ENCODE peak calls at places on chromosomes 5 and 9, in four cellular contexts. T is PC-9, V is upper lobe of right lung, Q is glutamatergic neuron. N is an unnamed sample.

GRCh38 chr9:16032799-16033198 is 480.0 kb downstream of the CCDC171 start:
- DNase-seq in T (no peak), V (no peak), Q (no peak), N (no peak)

GRCh38 chr5:141958773-141959172 is 771 bp upstream of the PCDH12 start:
- DNase-seq in T (peak), V (no peak), Q (no peak), N (no peak)

GRCh38 chr9:128422783-128423150 is 2.1 kb downstream of the CERCAM start:
- DNase-seq in T (no peak), V (no peak), Q (no peak), N (no peak)

GRCh38 chr5:62340392-62340791 is 34.4 kb downstream of the KIF2A start:
- DNase-seq in T (no peak), V (no peak), Q (no peak), N (no peak)

GRCh38 chr9:114174876-114175771 is 19.8 kb downstream of the COL27A1 start:
- DNase-seq in T (no peak), V (no peak), Q (no peak), N (peak)

GRCh38 chr5:142823176-142823575 is 53.0 kb downstream of the ARHGAP26 start:
- DNase-seq in T (no peak), V (no peak), Q (no peak), N (no peak)

GRCh38 chr5:173234129-173234793 is 745 bp downstream of the NKX2-5 start:
- DNase-seq in T (no peak), V (no peak), Q (no peak), N (peak)

GRCh38 chr5:153463806-153464205 is 26.7 kb upstream of the GRIA1 start:
- DNase-seq in T (no peak), V (no peak), Q (no peak), N (no peak)

GRCh38 chr5:127564002-127564769 is 46.7 kb downstream of the PRRC1 start:
- DNase-seq in T (peak), V (no peak), Q (no peak), N (no peak)

GRCh38 chr5:150178262-150178661 is 11.6 kb upstream of the SLC6A7 start:
- DNase-seq in T (no peak), V (no peak), Q (no peak), N (no peak)

GRCh38 chr5:27083763-27084420 is 45.5 kb upstream of the CDH9 start:
- DNase-seq in T (no peak), V (no peak), Q (no peak), N (no peak)

GRCh38 chr5:135600971-135601381 is 22.2 kb upstream of the CXCL14 start:
- DNase-seq in T (no peak), V (no peak), Q (no peak), N (no peak)

GRCh38 chr5:59923465-59923864 is 29.9 kb upstream of the PDE4D start:
- DNase-seq in T (no peak), V (no peak), Q (no peak), N (no peak)

GRCh38 chr9:20384642-20385041 is 237.7 kb downstream of the MLLT3 start:
- DNase-seq in T (no peak), V (no peak), Q (no peak), N (no peak)

GRCh38 chr5:121171834-121172233 is 679.8 kb upstream of the FTMT start:
- DNase-seq in T (no peak), V (no peak), Q (no peak), N (no peak)

GRCh38 chr9:137453643-137454081 is 5.5 kb downstream of the NSMF start:
- DNase-seq in T (no peak), V (peak), Q (peak), N (peak)

GRCh38 chr5:96528262-96528661 is 95.2 kb upstream of the PCSK1 start:
- DNase-seq in T (no peak), V (no peak), Q (no peak), N (no peak)

GRCh38 chr9:137128158-137129088 is 10.5 kb upstream of the GRIN1 start:
- DNase-seq in T (no peak), V (no peak), Q (no peak), N (no peak)

GRCh38 chr5:34043099-34043876 is at the start of gene C1QTNF3:
- DNase-seq in T (no peak), V (no peak), Q (no peak), N (no peak)

GRCh38 chr5:172954751-172955159 is 4.5 kb upstream of the RPL26L1 start:
- DNase-seq in T (no peak), V (no peak), Q (no peak), N (no peak)

GRCh38 chr5:59124983-59125960 is 542.4 kb downstream of the RAB3C start:
- DNase-seq in T (no peak), V (no peak), Q (peak), N (no peak)

GRCh38 chr9:80560976-80561375 is 989.2 kb downstream of the TLE4 start:
- DNase-seq in T (no peak), V (no peak), Q (no peak), N (no peak)

GRCh38 chr5:35237580-35238376 is 7.5 kb upstream of the PRLR start:
- DNase-seq in T (no peak), V (no peak), Q (no peak), N (no peak)

GRCh38 chr5:34698109-34698419 is 41.9 kb downstream of the RAI14 start:
- DNase-seq in T (no peak), V (no peak), Q (no peak), N (no peak)

GRCh38 chr5:133404724-133405123 is 207.6 kb downstream of the FSTL4 start:
- DNase-seq in T (no peak), V (no peak), Q (no peak), N (no peak)

GRCh38 chr9:115437418-115437817 is 319.5 kb upstream of the TNC start:
- DNase-seq in T (no peak), V (no peak), Q (no peak), N (no peak)

GRCh38 chr5:53073349-53073748 is 36.2 kb downstream of the MOCS2 start:
- DNase-seq in T (no peak), V (no peak), Q (no peak), N (no peak)

GRCh38 chr5:178309271-178310008 is 76.8 kb upstream of the PHYKPL start:
- DNase-seq in T (no peak), V (peak), Q (peak), N (peak)

GRCh38 chr9:92679413-92680165 is 9.7 kb upstream of the IPPK start:
- DNase-seq in T (no peak), V (no peak), Q (no peak), N (no peak)

GRCh38 chr5:55110156-55110680 is 7.8 kb downstream of the GZMA start:
- DNase-seq in T (no peak), V (no peak), Q (no peak), N (no peak)

GRCh38 chr9:74960548-74960947 is 7.8 kb upstream of the C9orf40 start:
- DNase-seq in T (peak), V (no peak), Q (no peak), N (no peak)

GRCh38 chr9:134661791-134662142 is 20.2 kb downstream of the COL5A1 start:
- DNase-seq in T (no peak), V (peak), Q (no peak), N (no peak)

GRCh38 chr5:122149691-122150090 is 20.3 kb downstream of the ZNF474 start:
- DNase-seq in T (no peak), V (no peak), Q (no peak), N (no peak)

GRCh38 chr5:151022511-151023018 is 2.2 kb downstream of the GPX3 start:
- DNase-seq in T (peak), V (no peak), Q (no peak), N (no peak)

GRCh38 chr5:34854459-34855174 is 15.7 kb downstream of the TTC23L start:
- DNase-seq in T (no peak), V (no peak), Q (no peak), N (no peak)

N was measured in spleen.